ENCODE peak calls at places on chromosomes 3 and 15, in seven cellular contexts. G, E, L, O, T, K and Z are unnamed samples.
A peak's percentile ranks its signal among the peaks of the same experiment; 100 is the strongest.

GRCh38 chr3:114299421-114299820 is 5.6 kb downstream of the TIGIT start:
- DNase-seq in G (no peak), T (no peak), E (no peak), K (peak; percentile 10), O (no peak), L (no peak), Z (peak; percentile 11)

GRCh38 chr3:133937756-133938601 is 42.3 kb upstream of the RAB6B start:
- DNase-seq in E (no peak), T (peak; percentile 52), L (no peak), G (peak; percentile 63), O (no peak), K (no peak), Z (no peak)

GRCh38 chr3:113211370-113212154 is at the start of gene BOC:
- DNase-seq in K (no peak), O (peak; percentile 36), G (no peak), E (no peak), T (no peak), L (peak; percentile 54), Z (no peak)

GRCh38 chr3:99929409-99930139 is 111.9 kb downstream of the CMSS1 start:
- DNase-seq in E (no peak), K (no peak), O (peak; percentile 46), T (no peak), G (no peak), L (no peak), Z (no peak)

GRCh38 chr3:143068059-143068458 is 51.5 kb upstream of the CHST2 start:
- DNase-seq in G (no peak), T (no peak), K (no peak), O (no peak), L (no peak), E (no peak), Z (no peak)

GRCh38 chr3:13461169-13462124 is 18.7 kb upstream of the HDAC11 start:
- DNase-seq in L (peak; percentile 66), E (no peak), O (peak; percentile 42), T (no peak), G (no peak), K (peak; percentile 67), Z (no peak)

GRCh38 chr3:38095687-38096483 is 41.0 kb downstream of the ACAA1 start:
- DNase-seq in E (no peak), K (no peak), L (no peak), O (no peak), G (no peak), T (no peak), Z (no peak)

GRCh38 chr15:35349916-35350315 is 196.0 kb downstream of the DPH6 start:
- DNase-seq in G (no peak), E (no peak), K (no peak), T (no peak), O (no peak), L (no peak), Z (no peak)

GRCh38 chr3:52174896-52175295 is 20.7 kb upstream of the POC1A start:
- DNase-seq in T (no peak), G (no peak), L (no peak), O (no peak), E (no peak), K (no peak), Z (no peak)

GRCh38 chr3:131107637-131108433 is 81.2 kb downstream of the NEK11 start:
- DNase-seq in O (peak; percentile 6), L (no peak), K (no peak), E (no peak), G (no peak), T (no peak), Z (no peak)